ENCODE peak calls at places on chromosomes 16 and 17, in ten cellular contexts. One of them, this sample, is unnamed.

GRCh38 chr16:83701494-83701893 is 106.3 kb upstream of the HSBP1 start:
- DNase-seq in neural progenitor cell: peak
- DNase-seq in NCI-H146: no peak
- DNase-seq in AG08395: peak
- DNase-seq in COR-L47: no peak
- DNase-seq in left lung: no peak
- DNase-seq in Caki2: peak
- DNase-seq in body of pancreas: no peak
- DNase-seq in NCI-H2171 treated with DMSO at 0.1 percent for 48 hours: no peak
- DNase-seq in T-helper 2 cell: peak
- DNase-seq in this sample: no peak

GRCh38 chr16:35841632-35842031 is 2382.2 kb downstream of the TP53TG3F start:
- DNase-seq in neural progenitor cell: no peak
- DNase-seq in NCI-H146: no peak
- DNase-seq in AG08395: no peak
- DNase-seq in COR-L47: no peak
- DNase-seq in left lung: no peak
- DNase-seq in Caki2: no peak
- DNase-seq in body of pancreas: no peak
- DNase-seq in NCI-H2171 treated with DMSO at 0.1 percent for 48 hours: no peak
- DNase-seq in T-helper 2 cell: no peak
- DNase-seq in this sample: no peak

GRCh38 chr16:66751135-66751991 is at the start of gene DYNC1LI2:
- DNase-seq in neural progenitor cell: peak
- DNase-seq in NCI-H146: peak
- DNase-seq in AG08395: peak
- DNase-seq in COR-L47: peak
- DNase-seq in left lung: peak
- DNase-seq in Caki2: peak
- DNase-seq in body of pancreas: peak
- DNase-seq in NCI-H2171 treated with DMSO at 0.1 percent for 48 hours: peak
- DNase-seq in T-helper 2 cell: peak
- DNase-seq in this sample: peak

GRCh38 chr17:28057731-28058246 is 15.3 kb downstream of the NLK start:
- DNase-seq in neural progenitor cell: no peak
- DNase-seq in NCI-H146: no peak
- DNase-seq in AG08395: no peak
- DNase-seq in COR-L47: no peak
- DNase-seq in left lung: no peak
- DNase-seq in Caki2: peak
- DNase-seq in body of pancreas: no peak
- DNase-seq in NCI-H2171 treated with DMSO at 0.1 percent for 48 hours: no peak
- DNase-seq in T-helper 2 cell: peak
- DNase-seq in this sample: no peak

GRCh38 chr16:1456951-1457350 is 12.6 kb upstream of the CCDC154 start:
- DNase-seq in neural progenitor cell: no peak
- DNase-seq in NCI-H146: no peak
- DNase-seq in AG08395: no peak
- DNase-seq in COR-L47: no peak
- DNase-seq in left lung: no peak
- DNase-seq in Caki2: no peak
- DNase-seq in body of pancreas: no peak
- DNase-seq in NCI-H2171 treated with DMSO at 0.1 percent for 48 hours: no peak
- DNase-seq in T-helper 2 cell: no peak
- DNase-seq in this sample: no peak

GRCh38 chr17:46205975-46206374 is 12.7 kb upstream of the KANSL1 start:
- DNase-seq in neural progenitor cell: no peak
- DNase-seq in NCI-H146: no peak
- DNase-seq in AG08395: no peak
- DNase-seq in COR-L47: no peak
- DNase-seq in left lung: no peak
- DNase-seq in Caki2: no peak
- DNase-seq in body of pancreas: no peak
- DNase-seq in NCI-H2171 treated with DMSO at 0.1 percent for 48 hours: no peak
- DNase-seq in T-helper 2 cell: no peak
- DNase-seq in this sample: no peak

GRCh38 chr17:78970834-78971763 is 8.6 kb downstream of the LGALS3BP start:
- DNase-seq in neural progenitor cell: peak
- DNase-seq in NCI-H146: peak
- DNase-seq in AG08395: peak
- DNase-seq in COR-L47: peak
- DNase-seq in left lung: peak
- DNase-seq in Caki2: peak
- DNase-seq in body of pancreas: peak
- DNase-seq in NCI-H2171 treated with DMSO at 0.1 percent for 48 hours: peak
- DNase-seq in T-helper 2 cell: peak
- DNase-seq in this sample: peak

GRCh38 chr16:56042416-56042815 is 148.9 kb upstream of the GNAO1 start:
- DNase-seq in neural progenitor cell: no peak
- DNase-seq in NCI-H146: no peak
- DNase-seq in AG08395: no peak
- DNase-seq in COR-L47: no peak
- DNase-seq in left lung: no peak
- DNase-seq in Caki2: no peak
- DNase-seq in body of pancreas: no peak
- DNase-seq in NCI-H2171 treated with DMSO at 0.1 percent for 48 hours: no peak
- DNase-seq in T-helper 2 cell: no peak
- DNase-seq in this sample: no peak

GRCh38 chr17:5019475-5019956 is 15.7 kb downstream of the SLC52A1 start:
- DNase-seq in neural progenitor cell: peak
- DNase-seq in NCI-H146: no peak
- DNase-seq in AG08395: peak
- DNase-seq in COR-L47: no peak
- DNase-seq in left lung: no peak
- DNase-seq in Caki2: no peak
- DNase-seq in body of pancreas: no peak
- DNase-seq in NCI-H2171 treated with DMSO at 0.1 percent for 48 hours: no peak
- DNase-seq in T-helper 2 cell: peak
- DNase-seq in this sample: no peak

GRCh38 chr16:3971261-3971660 is 90.7 kb upstream of the CREBBP start:
- DNase-seq in neural progenitor cell: no peak
- DNase-seq in NCI-H146: no peak
- DNase-seq in AG08395: peak
- DNase-seq in COR-L47: no peak
- DNase-seq in left lung: no peak
- DNase-seq in Caki2: peak
- DNase-seq in body of pancreas: no peak
- DNase-seq in NCI-H2171 treated with DMSO at 0.1 percent for 48 hours: no peak
- DNase-seq in T-helper 2 cell: peak
- DNase-seq in this sample: no peak

GRCh38 chr17:79188679-79189078 is 114.1 kb downstream of the ENGASE start:
- DNase-seq in neural progenitor cell: no peak
- DNase-seq in NCI-H146: no peak
- DNase-seq in AG08395: no peak
- DNase-seq in COR-L47: no peak
- DNase-seq in left lung: no peak
- DNase-seq in Caki2: no peak
- DNase-seq in body of pancreas: no peak
- DNase-seq in NCI-H2171 treated with DMSO at 0.1 percent for 48 hours: no peak
- DNase-seq in T-helper 2 cell: no peak
- DNase-seq in this sample: no peak

GRCh38 chr16:69563605-69564580 is 1.9 kb upstream of the NFAT5 start:
- DNase-seq in neural progenitor cell: peak
- DNase-seq in NCI-H146: no peak
- DNase-seq in AG08395: no peak
- DNase-seq in COR-L47: no peak
- DNase-seq in left lung: no peak
- DNase-seq in Caki2: peak
- DNase-seq in body of pancreas: no peak
- DNase-seq in NCI-H2171 treated with DMSO at 0.1 percent for 48 hours: peak
- DNase-seq in T-helper 2 cell: peak
- DNase-seq in this sample: no peak

GRCh38 chr16:82748026-82748425 is 121.3 kb downstream of the CDH13 start:
- DNase-seq in neural progenitor cell: no peak
- DNase-seq in NCI-H146: no peak
- DNase-seq in AG08395: peak
- DNase-seq in COR-L47: no peak
- DNase-seq in left lung: no peak
- DNase-seq in Caki2: no peak
- DNase-seq in body of pancreas: peak
- DNase-seq in NCI-H2171 treated with DMSO at 0.1 percent for 48 hours: no peak
- DNase-seq in T-helper 2 cell: no peak
- DNase-seq in this sample: no peak

GRCh38 chr17:58991718-58992331 is 114.9 kb downstream of the TRIM37 start:
- DNase-seq in neural progenitor cell: no peak
- DNase-seq in NCI-H146: no peak
- DNase-seq in AG08395: peak
- DNase-seq in COR-L47: no peak
- DNase-seq in left lung: peak
- DNase-seq in Caki2: peak
- DNase-seq in body of pancreas: no peak
- DNase-seq in NCI-H2171 treated with DMSO at 0.1 percent for 48 hours: no peak
- DNase-seq in T-helper 2 cell: peak
- DNase-seq in this sample: peak

GRCh38 chr17:33964344-33964979 is 290.6 kb upstream of the CCL2 start:
- DNase-seq in neural progenitor cell: no peak
- DNase-seq in NCI-H146: no peak
- DNase-seq in AG08395: no peak
- DNase-seq in COR-L47: no peak
- DNase-seq in left lung: no peak
- DNase-seq in Caki2: no peak
- DNase-seq in body of pancreas: no peak
- DNase-seq in NCI-H2171 treated with DMSO at 0.1 percent for 48 hours: no peak
- DNase-seq in T-helper 2 cell: peak
- DNase-seq in this sample: no peak

GRCh38 chr16:2822158-2822495 is 5.1 kb downstream of the PRSS21 start:
- DNase-seq in neural progenitor cell: no peak
- DNase-seq in NCI-H146: no peak
- DNase-seq in AG08395: no peak
- DNase-seq in COR-L47: no peak
- DNase-seq in left lung: no peak
- DNase-seq in Caki2: no peak
- DNase-seq in body of pancreas: no peak
- DNase-seq in NCI-H2171 treated with DMSO at 0.1 percent for 48 hours: no peak
- DNase-seq in T-helper 2 cell: no peak
- DNase-seq in this sample: peak

GRCh38 chr17:43464046-43464445 is 19.7 kb upstream of the DHX8 start:
- DNase-seq in neural progenitor cell: no peak
- DNase-seq in NCI-H146: no peak
- DNase-seq in AG08395: no peak
- DNase-seq in COR-L47: no peak
- DNase-seq in left lung: no peak
- DNase-seq in Caki2: no peak
- DNase-seq in body of pancreas: no peak
- DNase-seq in NCI-H2171 treated with DMSO at 0.1 percent for 48 hours: no peak
- DNase-seq in T-helper 2 cell: no peak
- DNase-seq in this sample: no peak

GRCh38 chr17:2108170-2108569 is 53.3 kb downstream of the HIC1 start:
- DNase-seq in neural progenitor cell: no peak
- DNase-seq in NCI-H146: no peak
- DNase-seq in AG08395: no peak
- DNase-seq in COR-L47: no peak
- DNase-seq in left lung: no peak
- DNase-seq in Caki2: no peak
- DNase-seq in body of pancreas: no peak
- DNase-seq in NCI-H2171 treated with DMSO at 0.1 percent for 48 hours: no peak
- DNase-seq in T-helper 2 cell: no peak
- DNase-seq in this sample: no peak

GRCh38 chr16:17154981-17155380 is 315.8 kb downstream of the XYLT1 start:
- DNase-seq in neural progenitor cell: no peak
- DNase-seq in NCI-H146: no peak
- DNase-seq in AG08395: no peak
- DNase-seq in COR-L47: no peak
- DNase-seq in left lung: no peak
- DNase-seq in Caki2: no peak
- DNase-seq in body of pancreas: no peak
- DNase-seq in NCI-H2171 treated with DMSO at 0.1 percent for 48 hours: no peak
- DNase-seq in T-helper 2 cell: no peak
- DNase-seq in this sample: no peak